ENCODE peak calls at places on chromosomes 4 and X, in five cellular contexts. Q is EH, D is NCI-H226, Y is GM20000, T is left cardiac atrium. R is an unnamed sample.

GRCh38 chr4:2660596-2661211 is 95.4 kb downstream of the TNIP2 start:
- DNase-seq in Y (no peak), Q (peak), D (no peak), T (no peak), R (no peak)

GRCh38 chr4:97395980-97396562 is 747.2 kb downstream of the STPG2 start:
- DNase-seq in Q (no peak), Y (no peak), T (no peak), D (no peak), R (peak)

GRCh38 chr4:155759372-155760252 is 791 bp downstream of the GUCY1B1 start:
- DNase-seq in Q (peak), T (peak), D (peak), Y (peak), R (peak)

GRCh38 chrX:107205770-107206696 is at the start of the genes DNAAF6 and NUP62CL:
- DNase-seq in T (peak), Q (peak), D (peak), Y (peak), R (peak)

GRCh38 chr4:153244969-153245368 is 40.7 kb downstream of the TRIM2 start:
- DNase-seq in D (no peak), Y (no peak), T (no peak), Q (no peak), R (no peak)

GRCh38 chr4:138958519-138958918 is 57.1 kb upstream of the NOCT start:
- DNase-seq in Y (no peak), Q (no peak), T (no peak), D (no peak), R (no peak)

GRCh38 chr4:182212211-182212761 is 30.9 kb upstream of the TENM3 start:
- DNase-seq in T (no peak), Q (peak), Y (no peak), D (no peak), R (no peak)

GRCh38 chrX:53704294-53704693 is 17.8 kb upstream of the HUWE1 start:
- DNase-seq in Q (no peak), T (no peak), D (no peak), Y (peak), R (no peak)

GRCh38 chr4:112560084-112560483 is 44.1 kb upstream of the NEUROG2 start:
- DNase-seq in Y (no peak), Q (no peak), D (no peak), T (no peak), R (no peak)

GRCh38 chrX:101265869-101266428 is 25.2 kb downstream of the TAF7L start:
- DNase-seq in T (no peak), D (peak), Q (peak), Y (no peak), R (no peak)

GRCh38 chrX:48971325-48972213 is at the start of gene KCND1:
- DNase-seq in Y (no peak), T (peak), D (peak), Q (peak), R (peak)

GRCh38 chr4:8849266-8850073 is 22.2 kb downstream of the HMX1 start:
- DNase-seq in Y (no peak), Q (no peak), T (peak), D (no peak), R (peak)

GRCh38 chr4:95231713-95232112 is 317.1 kb downstream of the UNC5C start:
- DNase-seq in D (no peak), Q (no peak), T (no peak), Y (no peak), R (peak)

GRCh38 chrX:122586831-122587230 is 597.2 kb upstream of the GRIA3 start:
- DNase-seq in Y (no peak), T (no peak), Q (peak), D (no peak), R (no peak)

GRCh38 chr4:6608758-6609414 is 31.6 kb upstream of the MRFAP1 start:
- DNase-seq in Q (no peak), Y (no peak), D (no peak), T (no peak), R (no peak)

GRCh38 chrX:78712381-78712780 is 35.1 kb upstream of the LPAR4 start:
- DNase-seq in T (no peak), Q (peak), Y (no peak), D (no peak), R (no peak)

GRCh38 chrX:38871129-38872029 is 70.1 kb downstream of the MID1IP1 start:
- DNase-seq in Q (peak), D (peak), Y (no peak), T (no peak), R (peak)

GRCh38 chrX:149630681-149631292 is 805 bp downstream of the TMEM185A start:
- DNase-seq in T (no peak), D (no peak), Y (no peak), Q (peak), R (peak)

GRCh38 chr4:1562771-1563170 is 121.3 kb downstream of the FAM53A start:
- DNase-seq in T (no peak), Q (no peak), D (no peak), Y (no peak), R (no peak)

GRCh38 chr4:127145001-127145400 is 487.8 kb upstream of the INTU start:
- DNase-seq in T (no peak), Y (no peak), D (no peak), Q (no peak), R (peak)

GRCh38 chr4:143262838-143263237 is 73.8 kb upstream of the GAB1 start:
- DNase-seq in T (no peak), Y (no peak), D (no peak), Q (no peak), R (no peak)

GRCh38 chr4:23934915-23935314 is 45.1 kb upstream of the PPARGC1A start:
- DNase-seq in D (peak), T (peak), Y (no peak), Q (peak), R (no peak)

GRCh38 chr4:40918330-40918729 is 168.6 kb downstream of the NSUN7 start:
- DNase-seq in T (peak), Y (no peak), D (no peak), Q (peak), R (no peak)

GRCh38 chr4:37970702-37971101 is 10.5 kb downstream of the PTTG2 start:
- DNase-seq in D (peak), Q (peak), Y (no peak), T (peak), R (peak)

GRCh38 chr4:15436515-15436914 is 8.7 kb downstream of the C1QTNF7 start:
- DNase-seq in Q (peak), D (no peak), Y (no peak), T (no peak), R (no peak)

GRCh38 chr4:143025111-143025704 is 159.5 kb upstream of the USP38 start:
- DNase-seq in Q (peak), D (no peak), T (no peak), Y (no peak), R (peak)

R was measured in NCI-H69.